ENCODE peak calls at places on chromosome 9, in ten cellular contexts. A is fibroblast of gingiva, H is NT2/D1, J is B cell, C is NCI-H2081, I is DMS79 treated with DMSO at 0.1 percent for 48 hours, Q is SK-N-SH, K is amniotic stem cell, E is mesenteric fat pad, L is AG08395. F is an unnamed sample.

GRCh38 chr9:134624827-134625181 is 16.8 kb upstream of the COL5A1 start:
- DNase-seq in L (peak), Q (no peak), H (no peak), A (peak), C (no peak), E (no peak), K (peak), J (no peak), I (no peak), F (no peak)

GRCh38 chr9:78029601-78030552 is 1.7 kb downstream of the GNAQ start:
- DNase-seq in A (peak), L (no peak), K (no peak), J (peak), H (peak), Q (no peak), I (peak), C (peak), E (no peak), F (no peak)

GRCh38 chr9:124371183-124371582 is 44.1 kb downstream of the PSMB7 start:
- DNase-seq in J (no peak), E (no peak), I (no peak), A (peak), Q (no peak), H (no peak), L (peak), K (no peak), C (no peak), F (no peak)

GRCh38 chr9:6833518-6834192 is 75.9 kb downstream of the KDM4C start:
- DNase-seq in Q (no peak), L (no peak), H (no peak), E (no peak), K (no peak), C (peak), A (no peak), I (no peak), J (no peak), F (no peak)

GRCh38 chr9:1018121-1018520 is 32.0 kb upstream of the DMRT2 start:
- DNase-seq in I (no peak), L (peak), K (no peak), A (no peak), Q (no peak), E (no peak), H (peak), C (no peak), J (no peak), F (no peak)

GRCh38 chr9:18821794-18822193 is 211.2 kb downstream of the SAXO1 start:
- DNase-seq in L (no peak), A (no peak), C (peak), K (no peak), E (no peak), H (peak), Q (no peak), I (peak), J (no peak), F (no peak)

GRCh38 chr9:20472646-20473045 is 149.7 kb downstream of the MLLT3 start:
- DNase-seq in I (no peak), H (no peak), L (no peak), E (no peak), C (no peak), Q (no peak), J (no peak), A (peak), K (no peak), F (no peak)

GRCh38 chr9:21252727-21253547 is 13.1 kb upstream of the IFNA14 start:
- DNase-seq in I (peak), K (no peak), J (no peak), Q (peak), E (no peak), H (peak), C (peak), A (peak), L (peak), F (no peak)

GRCh38 chr9:130698514-130698913 is 4.9 kb downstream of the EXOSC2 start:
- DNase-seq in L (no peak), C (no peak), J (no peak), Q (no peak), H (no peak), K (no peak), I (no peak), E (no peak), A (no peak), F (no peak)

GRCh38 chr9:130891699-130892502 is 4.7 kb downstream of the QRFP start:
- DNase-seq in J (no peak), I (no peak), K (no peak), C (no peak), L (no peak), E (no peak), H (no peak), A (no peak), Q (peak), F (peak)

GRCh38 chr9:136854113-136854841 is 2.1 kb downstream of the MAMDC4 start:
- DNase-seq in A (no peak), I (no peak), K (no peak), Q (no peak), J (no peak), E (no peak), C (no peak), L (no peak), H (no peak), F (no peak)

GRCh38 chr9:13089721-13090120 is 189.8 kb downstream of the MPDZ start:
- DNase-seq in Q (no peak), E (no peak), L (no peak), C (no peak), A (no peak), I (no peak), J (no peak), K (no peak), H (no peak), F (no peak)

GRCh38 chr9:106405871-106406435 is 457.0 kb upstream of the ZNF462 start:
- DNase-seq in L (peak), Q (no peak), H (no peak), A (no peak), E (no peak), J (no peak), C (no peak), K (no peak), I (no peak), F (no peak)

GRCh38 chr9:128899566-128900322 is 17.8 kb downstream of the LRRC8A start:
- DNase-seq in L (peak), E (no peak), K (no peak), C (no peak), Q (no peak), A (no peak), I (no peak), J (no peak), H (no peak), F (no peak)

GRCh38 chr9:101054657-101055056 is 26.1 kb downstream of the PLPPR1 start:
- DNase-seq in A (no peak), H (no peak), K (no peak), L (no peak), I (no peak), J (no peak), E (no peak), Q (no peak), C (no peak), F (no peak)

GRCh38 chr9:110180386-110180712 is 27.6 kb downstream of the C9orf152 start:
- DNase-seq in A (peak), K (no peak), E (no peak), I (no peak), L (peak), J (no peak), Q (no peak), H (no peak), C (no peak), F (no peak)

GRCh38 chr9:122477346-122477745 is 380 bp downstream of the OR1J1 start:
- DNase-seq in K (no peak), E (no peak), H (no peak), C (no peak), Q (no peak), L (no peak), A (no peak), I (no peak), J (no peak), F (no peak)

GRCh38 chr9:95383845-95384244 is 66.3 kb upstream of the FANCC start:
- DNase-seq in I (no peak), L (peak), E (no peak), J (no peak), Q (no peak), C (no peak), H (no peak), A (no peak), K (no peak), F (no peak)

GRCh38 chr9:23842531-23843129 is 16.6 kb upstream of the ELAVL2 start:
- DNase-seq in A (no peak), H (no peak), Q (no peak), C (peak), K (no peak), E (no peak), L (no peak), I (no peak), J (no peak), F (no peak)

GRCh38 chr9:86353591-86354047 is 591 bp downstream of the TUT7 start:
- DNase-seq in L (no peak), I (peak), Q (no peak), A (no peak), J (no peak), C (peak), K (no peak), H (no peak), E (no peak), F (no peak)

GRCh38 chr9:134333874-134334581 is 7.8 kb downstream of the RXRA start:
- DNase-seq in L (no peak), H (no peak), C (no peak), A (no peak), E (no peak), Q (no peak), I (no peak), K (no peak), J (no peak), F (no peak)

GRCh38 chr9:111393971-111394370 is 63.9 kb upstream of the OR2K2 start:
- DNase-seq in J (no peak), K (no peak), Q (no peak), L (no peak), C (no peak), E (no peak), H (no peak), I (no peak), A (no peak), F (no peak)

GRCh38 chr9:127308559-127309429 is 44.2 kb downstream of the GARNL3 start:
- DNase-seq in C (no peak), A (peak), I (no peak), H (no peak), E (no peak), Q (peak), J (no peak), K (no peak), L (peak), F (no peak)

GRCh38 chr9:94210616-94211603 is 48.2 kb upstream of the ZNF169 start:
- DNase-seq in A (no peak), J (no peak), I (no peak), E (no peak), K (no peak), L (no peak), H (no peak), C (no peak), Q (peak), F (no peak)

GRCh38 chr9:16679327-16679821 is 191.1 kb downstream of the BNC2 start:
- DNase-seq in I (no peak), H (no peak), J (no peak), E (no peak), A (peak), L (peak), Q (peak), C (no peak), K (no peak), F (no peak)

GRCh38 chr9:8030095-8030494 is 230.5 kb upstream of the DMAC1 start:
- DNase-seq in I (no peak), E (no peak), H (no peak), L (no peak), A (no peak), C (no peak), J (no peak), Q (no peak), K (no peak), F (no peak)

GRCh38 chr9:128150594-128151342 is 1.5 kb downstream of the LCN2 start:
- DNase-seq in H (no peak), A (no peak), C (no peak), K (no peak), E (no peak), L (no peak), J (no peak), Q (peak), I (no peak), F (no peak)

GRCh38 chr9:91392435-91392834 is 30.7 kb upstream of the AUH start:
- DNase-seq in L (no peak), J (no peak), I (no peak), H (no peak), C (no peak), Q (no peak), E (no peak), K (no peak), A (no peak), F (no peak)